ENCODE peak calls at places on chromosomes 12 and 14, in eight cellular contexts. V is ecto neural progenitor cell; Z is stimulated activated CD4-positive, alpha-beta T cell treated with anti-CD3 and anti-CD28 coated beads, Interleukin-4, amount 100 ng/mL, for 48 hours; Y is CD4-positive, alpha-beta T cell; D is endothelial cell; X is fibroblast of gingiva; N is globus pallidus; T is NCI-H510A treated with DMSO at 0.1 percent for 48 hours. I is an unnamed sample.

GRCh38 chr12:49541911-49542505 is 3.2 kb downstream of the KCNH3 start:
- DNase-seq in V (no peak), Z (no peak), Y (no peak), D (no peak), X (no peak), N (no peak), T (no peak), I (no peak)

GRCh38 chr12:6684609-6685008 is 4.6 kb downstream of the ZNF384 start:
- DNase-seq in V (no peak), Z (peak), Y (no peak), D (peak), X (no peak), N (no peak), T (peak), I (no peak)

GRCh38 chr14:68589447-68590232 is 203.2 kb downstream of the ZFP36L1 start:
- DNase-seq in V (no peak), Z (no peak), Y (no peak), D (no peak), X (peak), N (no peak), T (no peak), I (no peak)

GRCh38 chr14:24403294-24404013 is 4.7 kb downstream of the NYNRIN start:
- DNase-seq in V (no peak), Z (no peak), Y (no peak), D (no peak), X (no peak), N (no peak), T (no peak), I (no peak)

GRCh38 chr14:58488550-58488949 is 61.0 kb downstream of the KIAA0586 start:
- DNase-seq in V (no peak), Z (no peak), Y (no peak), D (peak), X (peak), N (no peak), T (no peak), I (no peak)

GRCh38 chr14:87457727-87458126 is 535.3 kb downstream of the GALC start:
- DNase-seq in V (no peak), Z (no peak), Y (no peak), D (no peak), X (no peak), N (no peak), T (peak), I (no peak)

GRCh38 chr12:51832708-51833107 is 15.8 kb downstream of the FIGNL2 start:
- DNase-seq in V (no peak), Z (no peak), Y (no peak), D (no peak), X (no peak), N (no peak), T (no peak), I (no peak)

GRCh38 chr12:115013668-115014072 is 329.7 kb upstream of the TBX3 start:
- DNase-seq in V (no peak), Z (no peak), Y (no peak), D (no peak), X (no peak), N (no peak), T (no peak), I (no peak)